ENCODE peak calls at places on chromosomes 7 and 10, in four cellular contexts. C is SK-N-SH, T is GM12878, J is HepG2. I is an unnamed sample.
A peak's percentile ranks its signal among the peaks of the same experiment; 100 is the strongest.

GRCh38 chr7:123782071-123782798 is 33.4 kb upstream of the WASL start:
- DNase-seq in C (no peak), T (no peak), J (no peak), I (no peak)

GRCh38 chr7:75639893-75640600 is 98.7 kb downstream of the HIP1 start:
- DNase-seq in C (no peak), T (no peak), J (no peak), I (no peak)

GRCh38 chr7:80722596-80723141 is 84.2 kb downstream of the CD36 start:
- DNase-seq in C (no peak), T (no peak), J (peak; percentile 45), I (no peak)

GRCh38 chr7:232571-233455 is 40.4 kb downstream of the FAM20C start:
- DNase-seq in C (no peak), T (no peak), J (no peak), I (no peak)

GRCh38 chr7:1950623-1951523 is 280.8 kb downstream of the ELFN1 start:
- DNase-seq in C (peak; percentile 84), T (no peak), J (no peak), I (peak; percentile 68)

GRCh38 chr10:43057231-43057711 is 19.6 kb upstream of the RET start:
- DNase-seq in C (peak; percentile 41), T (no peak), J (no peak), I (no peak)

GRCh38 chr10:128050117-128050516 is 76.1 kb downstream of the MKI67 start:
- DNase-seq in C (no peak), T (no peak), J (no peak), I (no peak)

GRCh38 chr7:28573751-28574295 is 161.5 kb downstream of the CREB5 start:
- DNase-seq in C (peak; percentile 61), T (no peak), J (no peak), I (no peak)

GRCh38 chr7:66679633-66679980 is 50.9 kb downstream of the KCTD7 start:
- DNase-seq in C (no peak), T (no peak), J (no peak), I (no peak)

GRCh38 chr10:91700788-91701444 is 68.0 kb upstream of the PPP1R3C start:
- DNase-seq in C (no peak), T (no peak), J (no peak), I (no peak)

GRCh38 chr7:102917436-102918353 is 4.9 kb downstream of the LRRC17 start:
- DNase-seq in C (no peak), T (no peak), J (no peak), I (no peak)

GRCh38 chr10:68423522-68423921 is 16.4 kb upstream of the RUFY2 start:
- DNase-seq in C (no peak), T (no peak), J (no peak), I (no peak)

GRCh38 chr7:48109848-48110663 is 21.0 kb downstream of the UPP1 start:
- DNase-seq in C (peak; percentile 85), T (peak; percentile 46), J (peak; percentile 56), I (peak; percentile 67)

GRCh38 chr10:86344714-86345161 is 21.9 kb downstream of the GRID1 start:
- DNase-seq in C (no peak), T (no peak), J (no peak), I (no peak)

GRCh38 chr7:135285547-135285946 is 51.9 kb downstream of the STRA8 start:
- DNase-seq in C (no peak), T (no peak), J (no peak), I (no peak)

GRCh38 chr7:3552499-3552898 is 251.4 kb downstream of the SDK1 start:
- DNase-seq in C (no peak), T (no peak), J (no peak), I (no peak)

GRCh38 chr7:121521681-121522405 is 125.7 kb upstream of the FAM3C start:
- DNase-seq in C (no peak), T (no peak), J (no peak), I (no peak)

GRCh38 chr10:10642741-10643280 is 374.9 kb upstream of the CELF2 start:
- DNase-seq in C (no peak), T (no peak), J (no peak), I (no peak)
- TF ChIP-seq CHD2 in C (no peak), T (no peak), J (no peak), I (no peak)

GRCh38 chr10:89047397-89047796 is 56.8 kb downstream of the FAS start:
- DNase-seq in C (no peak), T (no peak), J (no peak), I (no peak)
- TF ChIP-seq SMC3 in C (no peak), T (no peak), J (no peak), I (no peak)

DNA sequence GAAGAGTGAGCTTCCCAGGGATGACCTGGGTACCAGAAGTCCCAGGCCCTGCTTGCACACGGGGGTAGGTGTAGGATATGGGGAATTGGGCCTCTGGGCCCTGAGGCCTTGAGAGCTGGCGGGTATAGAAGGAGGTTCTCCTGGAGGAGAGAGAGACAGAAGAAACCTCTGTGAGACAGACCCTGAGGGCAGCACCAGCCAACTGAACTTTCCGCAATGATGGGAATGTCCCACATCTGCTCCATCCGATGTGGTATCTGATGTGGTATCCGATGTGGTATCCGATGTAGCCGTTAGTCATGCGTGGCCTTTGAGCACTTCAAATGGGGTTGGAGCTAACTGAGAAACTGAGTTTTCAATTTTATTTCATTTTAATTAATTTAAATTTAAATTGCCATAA is 30.6 kb upstream of the PLEKHA1 start:
- DNase-seq in C (no peak), T (no peak), J (no peak), I (no peak)
- TF ChIP-seq POLR2AphosphoS5 in C (no peak), T (no peak), J (no peak), I (no peak)

GRCh38 chr7:112938895-112939588 is 147.6 kb downstream of the GPR85 start:
- DNase-seq in C (peak; percentile 67), T (no peak), J (peak; percentile 5), I (peak; percentile 56)
- TF ChIP-seq CHD2 in C (no peak), T (no peak), J (no peak), I (no peak)

GRCh38 chr7:18902892-18903291 is 214.5 kb downstream of the TWIST1 start:
- DNase-seq in C (no peak), T (no peak), J (no peak), I (no peak)
- TF ChIP-seq SMC3 in C (no peak), T (no peak), J (no peak), I (no peak)

GRCh38 chr7:64313740-64314491 is at the start of gene ZNF736:
- DNase-seq in C (peak; percentile 91), T (peak; percentile 79), J (no peak), I (peak; percentile 88)
- TF ChIP-seq POLR2AphosphoS5 in C (peak; percentile 94), T (peak; percentile 96), J (no peak), I (peak; percentile 59)

GRCh38 chr10:18618995-18619394 is 32.4 kb downstream of the NSUN6 start:
- DNase-seq in C (no peak), T (no peak), J (no peak), I (no peak)
- TF ChIP-seq CHD2 in C (no peak), T (no peak), J (no peak), I (no peak)

DNA sequence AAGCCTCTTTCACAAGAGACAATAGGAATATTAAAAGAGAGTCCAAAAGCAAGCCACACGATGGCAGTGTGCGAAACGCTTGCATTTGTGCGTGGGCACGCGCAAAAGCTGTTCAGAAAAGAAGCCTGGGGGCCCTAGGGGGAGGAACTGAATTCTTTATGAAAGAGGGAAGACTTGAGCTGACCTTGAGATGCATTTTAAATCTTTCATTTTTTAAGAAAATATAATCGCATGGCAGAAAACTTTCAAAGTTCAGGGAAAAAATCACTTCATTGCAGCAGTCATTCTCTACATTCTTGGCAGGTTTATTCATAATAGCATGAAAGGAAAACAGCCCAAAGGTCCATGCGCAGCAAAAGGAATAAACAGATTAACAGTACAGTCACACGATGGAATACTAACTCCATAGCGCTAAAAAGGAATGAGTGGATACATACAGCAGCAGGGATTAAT is 206.5 kb upstream of the PRKCQ start:
- DNase-seq in C (peak; percentile 20), T (no peak), J (no peak), I (no peak)
- TF ChIP-seq SMC3 in C (peak; percentile 34), T (no peak), J (no peak), I (no peak)

DNA sequence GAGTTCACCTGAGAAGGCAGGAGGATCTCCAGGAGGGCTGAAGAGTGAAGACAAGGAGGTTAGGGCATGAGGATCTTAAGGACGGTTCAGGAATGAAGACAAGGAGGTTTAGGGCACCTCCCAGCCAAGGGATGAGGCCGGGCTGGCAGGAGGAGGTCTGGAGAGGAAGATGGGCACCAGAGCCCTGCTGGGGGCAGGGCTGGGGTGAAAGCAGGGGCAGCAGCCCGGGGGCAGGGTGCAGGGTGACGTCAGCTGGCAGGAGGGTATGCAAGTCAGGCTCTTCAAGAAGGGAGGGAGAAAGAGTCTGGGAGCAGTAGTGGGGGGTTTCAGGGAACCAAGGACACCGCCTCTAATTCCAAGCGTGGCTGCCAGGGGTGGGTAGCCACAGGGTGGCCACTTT is 101.7 kb downstream of the C10orf90 start:
- DNase-seq in C (no peak), T (no peak), J (no peak), I (no peak)
- TF ChIP-seq POLR2AphosphoS5 in C (no peak), T (no peak), J (no peak), I (no peak)